ENCODE peak calls at places on chromosomes 3 and 15, in four cellular contexts. W is stimulated activated CD8-positive, alpha-beta memory T cell treated with anti-CD3 and anti-CD28 coated beads, Interleukin-2, amount 100 ng/mL, for 48 hours; D is right cardiac atrium; R is ovary. F is an unnamed sample.
A peak's percentile ranks its signal among the peaks of the same experiment; 100 is the strongest.

GRCh38 chr3:174862101-174862500 is 3.0 kb downstream of the NAALADL2 start:
- DNase-seq in W (no peak), D (no peak), R (no peak), F (peak; percentile 96)

GRCh38 chr3:56985460-56986327 is 74.8 kb upstream of the SPATA12 start:
- DNase-seq in W (no peak), D (no peak), R (no peak), F (no peak)

GRCh38 chr3:135325726-135326245 is 530.7 kb downstream of the EPHB1 start:
- DNase-seq in W (no peak), D (peak; percentile 18), R (no peak), F (no peak)

GRCh38 chr3:173045770-173046382 is 95.2 kb downstream of the SPATA16 start:
- DNase-seq in W (no peak), D (no peak), R (no peak), F (peak; percentile 31)

GRCh38 chr3:21188459-21188858 is 562.6 kb downstream of the ZNF385D start:
- DNase-seq in W (no peak), D (no peak), R (no peak), F (no peak)

GRCh38 chr3:149487598-149488197 is 13.2 kb downstream of the TM4SF4 start:
- DNase-seq in W (peak; percentile 39), D (no peak), R (no peak), F (no peak)

GRCh38 chr15:92832992-92833438 is 67.1 kb upstream of the CHD2 start:
- DNase-seq in W (no peak), D (no peak), R (no peak), F (no peak)

GRCh38 chr3:41075958-41076357 is 123.3 kb upstream of the CTNNB1 start:
- DNase-seq in W (no peak), D (peak; percentile 79), R (no peak), F (peak; percentile 11)

GRCh38 chr3:134652409-134652831 is 1.6 kb upstream of the KY start:
- DNase-seq in W (no peak), D (no peak), R (no peak), F (no peak)

GRCh38 chr3:153958635-153959320 is 162.4 kb upstream of the ARHGEF26 start:
- DNase-seq in W (no peak), D (no peak), R (no peak), F (peak; percentile 11)

GRCh38 chr3:180282386-180282785 is 245.6 kb upstream of the PEX5L start:
- DNase-seq in W (no peak), D (no peak), R (no peak), F (no peak)

GRCh38 chr15:38004218-38004848 is 69.9 kb downstream of the TMCO5A start:
- DNase-seq in W (no peak), D (no peak), R (no peak), F (no peak)

GRCh38 chr15:98666441-98666840 is 18.1 kb downstream of the IGF1R start:
- DNase-seq in W (no peak), D (no peak), R (no peak), F (no peak)

GRCh38 chr15:80289558-80290277 is 37.7 kb upstream of the CTXND1 start:
- DNase-seq in W (no peak), D (no peak), R (no peak), F (no peak)

GRCh38 chr3:89332311-89333159 is 225.1 kb downstream of the EPHA3 start:
- DNase-seq in W (no peak), D (no peak), R (no peak), F (no peak)

GRCh38 chr3:50373865-50374188 is 14.5 kb upstream of the TMEM115 start:
- DNase-seq in W (no peak), D (no peak), R (no peak), F (no peak)

GRCh38 chr3:152496716-152497115 is 228.0 kb downstream of the MBNL1 start:
- DNase-seq in W (no peak), D (no peak), R (no peak), F (no peak)